ENCODE peak calls at places on chromosomes 1 and 21, in four cellular contexts. K is ascending aorta, P is fibroblast of lung, D is sigmoid colon. I is an unnamed sample.

GRCh38 chr1:167198518-167199133 is 22.1 kb upstream of the POU2F1 start:
- DNase-seq in K (no peak), P (no peak), D (no peak), I (no peak)

GRCh38 chr1:182978158-182978853 is 25.3 kb upstream of the SHCBP1L start:
- DNase-seq in K (no peak), P (no peak), D (no peak), I (no peak)

GRCh38 chr1:206560021-206560716 is 52.1 kb downstream of the EIF2D start:
- DNase-seq in K (no peak), P (no peak), D (no peak), I (no peak)

GRCh38 chr1:23916209-23917131 is 3.3 kb upstream of the CNR2 start:
- DNase-seq in K (peak; percentile 78), P (peak; percentile 60), D (peak; percentile 81), I (peak; percentile 51)

GRCh38 chr1:150268342-150268705 is 492 bp downstream of the APH1A start:
- DNase-seq in K (no peak), P (peak; percentile 17), D (peak; percentile 75), I (peak; percentile 62)

GRCh38 chr1:88946845-88947244 is 45.6 kb downstream of the KYAT3 start:
- DNase-seq in K (no peak), P (peak; percentile 38), D (no peak), I (no peak)

GRCh38 chr1:23810818-23811420 is 10.4 kb upstream of the GALE start:
- DNase-seq in K (no peak), P (no peak), D (no peak), I (peak; percentile 34)

GRCh38 chr1:203888807-203889251 is 27.4 kb downstream of the SNRPE start:
- DNase-seq in K (no peak), P (peak; percentile 85), D (no peak), I (no peak)

GRCh38 chr1:34408011-34408410 is 231.3 kb downstream of the C1orf94 start:
- DNase-seq in K (no peak), P (no peak), D (no peak), I (no peak)

GRCh38 chr1:110060034-110060661 is 10.3 kb downstream of the ALX3 start:
- DNase-seq in K (no peak), P (no peak), D (no peak), I (peak; percentile 49)

GRCh38 chr21:34736116-34736870 is 67.5 kb downstream of the CLIC6 start:
- DNase-seq in K (no peak), P (peak; percentile 52), D (no peak), I (no peak)

DNA sequence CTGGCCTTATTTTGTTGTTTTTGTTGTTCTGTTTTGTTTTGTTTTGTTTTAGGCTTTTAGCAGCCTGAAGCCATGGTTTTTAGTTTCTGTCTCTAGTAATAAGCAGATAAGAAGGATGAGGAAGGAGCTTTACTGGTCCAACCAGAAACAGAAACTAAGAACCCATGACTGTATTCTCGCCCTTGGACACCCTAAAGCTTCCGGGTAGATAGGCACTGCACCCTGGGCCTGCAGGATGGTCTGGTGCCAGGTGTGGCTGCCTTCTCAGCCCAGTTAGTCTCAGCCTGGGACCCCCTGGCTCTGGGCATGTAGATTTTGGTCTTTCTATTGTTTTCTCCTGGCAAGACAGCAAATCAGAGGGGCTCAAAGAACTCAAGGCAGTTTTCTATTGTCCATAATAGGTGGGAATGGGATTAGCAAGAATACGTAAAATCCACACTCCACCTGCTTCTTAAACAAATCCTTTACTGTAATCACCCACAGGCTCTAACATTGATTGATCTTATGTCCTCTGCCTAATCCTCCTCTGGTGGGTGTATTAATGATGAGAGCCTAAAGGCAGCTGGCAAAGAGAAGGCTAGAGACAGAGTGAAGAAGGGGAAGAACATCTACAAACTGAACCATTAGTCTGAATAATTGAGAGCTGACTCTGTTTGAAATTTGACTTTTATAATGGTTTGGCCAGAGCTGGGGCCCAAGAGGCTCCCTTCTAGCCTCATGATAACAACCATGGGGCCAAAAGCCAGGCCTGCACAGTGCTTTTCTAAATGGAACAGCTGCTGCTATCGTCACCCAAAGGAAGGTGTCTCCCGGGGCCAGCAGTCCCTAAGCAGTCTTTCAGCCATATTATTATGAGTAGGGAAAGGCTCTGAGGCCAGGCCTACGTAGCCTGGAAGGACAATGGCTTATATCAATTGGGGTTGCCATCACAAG is 106.8 kb upstream of the ATP1A1 start:
- DNase-seq in K (no peak), P (no peak), D (no peak), I (no peak)
- H3K4me1 ChIP-seq in K (no peaks in the 10 kb centered on the region), P (no peaks in the 10 kb centered on the region), D (no peaks in the 10 kb centered on the region), I (no peaks in the 10 kb centered on the region)

DNA sequence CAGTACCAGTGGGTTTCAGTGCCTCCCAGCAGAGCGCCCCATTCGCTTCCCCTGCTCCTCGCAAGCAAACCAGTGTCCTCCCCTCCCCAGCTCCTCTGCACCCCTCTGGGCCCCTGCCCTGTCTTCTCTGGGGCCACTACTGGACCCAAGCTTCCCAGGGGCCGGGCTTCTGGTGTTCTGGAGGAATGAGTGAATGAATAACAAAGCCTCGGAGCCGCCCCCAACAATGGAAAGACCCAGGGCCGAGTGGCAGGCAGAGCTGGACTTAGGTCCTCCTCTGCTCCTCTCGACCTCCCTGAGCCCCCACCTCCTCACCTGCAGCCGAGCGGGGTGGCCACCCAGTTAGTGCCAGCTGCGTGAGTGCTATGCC is 37.6 kb downstream of the MATN1 start:
- DNase-seq in K (no peak), P (no peak), D (peak; percentile 64), I (no peak)
- H3K4me3 ChIP-seq in K (no peak overlapping the region), P (no peak overlapping the region), D (no peak overlapping the region), I (no peak overlapping the region)

GRCh38 chr1:158003409-158003805 is 10.0 kb downstream of the KIRREL1 start:
- DNase-seq in K (no peak), P (peak; percentile 70), D (no peak), I (no peak)
- H3K4me1 ChIP-seq in K (peaks cover 62% of the 10 kb centered on the region), P (peaks cover 79% of the 10 kb centered on the region), D (peaks cover 97% of the 10 kb centered on the region), I (no peaks in the 10 kb centered on the region)

GRCh38 chr1:228211091-228211870 is 3.4 kb downstream of the OBSCN start:
- DNase-seq in K (no peak), P (no peak), D (no peak), I (no peak)

GRCh38 chr1:228212966-228213844 is 5.4 kb downstream of the OBSCN start:
- DNase-seq in K (peak; percentile 91), P (peak; percentile 70), D (peak; percentile 90), I (peak; percentile 86)

GRCh38 chr1:228213917-228214808 is 6.3 kb downstream of the OBSCN start:
- DNase-seq in K (no peak), P (no peak), D (no peak), I (no peak)

GRCh38 chr1:228211871-228212414 is 4.1 kb downstream of the OBSCN start:
- DNase-seq in K (no peak), P (no peak), D (no peak), I (no peak)

GRCh38 chr1:228212415-228212965 is 4.6 kb downstream of the OBSCN start:
- DNase-seq in K (no peak), P (no peak), D (no peak), I (no peak)
- H3K4me3 ChIP-seq in K (peak overlapping the region; percentile 48), P (no peak overlapping the region), D (no peak overlapping the region), I (no peak overlapping the region)

I was measured in CD8-positive, alpha-beta memory T cell.